ENCODE peak calls at places on chromosomes 1 and 21, in four cellular contexts. One of them, this sample, is unnamed.

GRCh38 chr21:46316708-46317324 is 6.9 kb downstream of the C21orf58 start:
- DNase-seq in mammary epithelial cell: no peak
- DNase-seq in caudate nucleus: no peak
- DNase-seq in activated naive CD4-positive, alpha-beta T cell treated with anti-CD3 and anti-CD28 coated beads, Interleukin-2, amount 50 U/mL, for 16 hours: no peak
- DNase-seq in this sample: no peak

GRCh38 chr1:38331496-38332210 is 285.1 kb upstream of the POU3F1 start:
- DNase-seq in mammary epithelial cell: no peak
- DNase-seq in caudate nucleus: no peak
- DNase-seq in activated naive CD4-positive, alpha-beta T cell treated with anti-CD3 and anti-CD28 coated beads, Interleukin-2, amount 50 U/mL, for 16 hours: no peak
- DNase-seq in this sample: no peak

GRCh38 chr1:186089938-186090337 is 285.1 kb downstream of the TPR start:
- DNase-seq in mammary epithelial cell: no peak
- DNase-seq in caudate nucleus: no peak
- DNase-seq in activated naive CD4-positive, alpha-beta T cell treated with anti-CD3 and anti-CD28 coated beads, Interleukin-2, amount 50 U/mL, for 16 hours: no peak
- DNase-seq in this sample: no peak

GRCh38 chr1:70509996-70510876 is 99.2 kb downstream of the CTH start:
- DNase-seq in mammary epithelial cell: peak
- DNase-seq in caudate nucleus: no peak
- DNase-seq in activated naive CD4-positive, alpha-beta T cell treated with anti-CD3 and anti-CD28 coated beads, Interleukin-2, amount 50 U/mL, for 16 hours: no peak
- DNase-seq in this sample: peak

GRCh38 chr1:222250376-222250775 is 297.5 kb downstream of the HHIPL2 start:
- DNase-seq in mammary epithelial cell: no peak
- DNase-seq in caudate nucleus: no peak
- DNase-seq in activated naive CD4-positive, alpha-beta T cell treated with anti-CD3 and anti-CD28 coated beads, Interleukin-2, amount 50 U/mL, for 16 hours: no peak
- DNase-seq in this sample: no peak

GRCh38 chr1:230550428-230550827 is 91.9 kb upstream of the COG2 start:
- DNase-seq in mammary epithelial cell: peak
- DNase-seq in caudate nucleus: no peak
- DNase-seq in activated naive CD4-positive, alpha-beta T cell treated with anti-CD3 and anti-CD28 coated beads, Interleukin-2, amount 50 U/mL, for 16 hours: no peak
- DNase-seq in this sample: no peak

GRCh38 chr1:96580920-96581319 is 140.7 kb upstream of the PTBP2 start:
- DNase-seq in mammary epithelial cell: no peak
- DNase-seq in caudate nucleus: no peak
- DNase-seq in activated naive CD4-positive, alpha-beta T cell treated with anti-CD3 and anti-CD28 coated beads, Interleukin-2, amount 50 U/mL, for 16 hours: no peak
- DNase-seq in this sample: no peak

GRCh38 chr1:11682287-11682771 is 1.4 kb upstream of the MAD2L2 start:
- DNase-seq in mammary epithelial cell: no peak
- DNase-seq in caudate nucleus: no peak
- DNase-seq in activated naive CD4-positive, alpha-beta T cell treated with anti-CD3 and anti-CD28 coated beads, Interleukin-2, amount 50 U/mL, for 16 hours: no peak
- DNase-seq in this sample: no peak

GRCh38 chr1:235597867-235598553 is 51.6 kb downstream of the GNG4 start:
- DNase-seq in mammary epithelial cell: peak
- DNase-seq in caudate nucleus: no peak
- DNase-seq in activated naive CD4-positive, alpha-beta T cell treated with anti-CD3 and anti-CD28 coated beads, Interleukin-2, amount 50 U/mL, for 16 hours: no peak
- DNase-seq in this sample: no peak

GRCh38 chr1:162530318-162530984 is 31.1 kb upstream of the UAP1 start:
- DNase-seq in mammary epithelial cell: no peak
- DNase-seq in caudate nucleus: no peak
- DNase-seq in activated naive CD4-positive, alpha-beta T cell treated with anti-CD3 and anti-CD28 coated beads, Interleukin-2, amount 50 U/mL, for 16 hours: no peak
- DNase-seq in this sample: no peak

GRCh38 chr1:93516164-93516563 is 68.2 kb downstream of the FNBP1L start:
- DNase-seq in mammary epithelial cell: peak
- DNase-seq in caudate nucleus: no peak
- DNase-seq in activated naive CD4-positive, alpha-beta T cell treated with anti-CD3 and anti-CD28 coated beads, Interleukin-2, amount 50 U/mL, for 16 hours: no peak
- DNase-seq in this sample: no peak

GRCh38 chr1:198846506-198847010 is 207.7 kb downstream of the PTPRC start:
- DNase-seq in mammary epithelial cell: no peak
- DNase-seq in caudate nucleus: no peak
- DNase-seq in activated naive CD4-positive, alpha-beta T cell treated with anti-CD3 and anti-CD28 coated beads, Interleukin-2, amount 50 U/mL, for 16 hours: no peak
- DNase-seq in this sample: no peak

GRCh38 chr1:103254691-103255090 is 146.4 kb upstream of the COL11A1 start:
- DNase-seq in mammary epithelial cell: no peak
- DNase-seq in caudate nucleus: no peak
- DNase-seq in activated naive CD4-positive, alpha-beta T cell treated with anti-CD3 and anti-CD28 coated beads, Interleukin-2, amount 50 U/mL, for 16 hours: no peak
- DNase-seq in this sample: no peak

GRCh38 chr1:55690366-55690765 is 475.2 kb upstream of the USP24 start:
- DNase-seq in mammary epithelial cell: no peak
- DNase-seq in caudate nucleus: no peak
- DNase-seq in activated naive CD4-positive, alpha-beta T cell treated with anti-CD3 and anti-CD28 coated beads, Interleukin-2, amount 50 U/mL, for 16 hours: no peak
- DNase-seq in this sample: no peak

GRCh38 chr21:28445081-28445830 is 547.4 kb downstream of the LTN1 start:
- DNase-seq in mammary epithelial cell: peak
- DNase-seq in caudate nucleus: no peak
- DNase-seq in activated naive CD4-positive, alpha-beta T cell treated with anti-CD3 and anti-CD28 coated beads, Interleukin-2, amount 50 U/mL, for 16 hours: no peak
- DNase-seq in this sample: no peak

GRCh38 chr1:168097921-168098528 is 38.7 kb downstream of the GPR161 start:
- DNase-seq in mammary epithelial cell: no peak
- DNase-seq in caudate nucleus: no peak
- DNase-seq in activated naive CD4-positive, alpha-beta T cell treated with anti-CD3 and anti-CD28 coated beads, Interleukin-2, amount 50 U/mL, for 16 hours: no peak
- DNase-seq in this sample: no peak

GRCh38 chr1:192794768-192795035 is 14.1 kb upstream of the RGS2 start:
- DNase-seq in mammary epithelial cell: no peak
- DNase-seq in caudate nucleus: no peak
- DNase-seq in activated naive CD4-positive, alpha-beta T cell treated with anti-CD3 and anti-CD28 coated beads, Interleukin-2, amount 50 U/mL, for 16 hours: no peak
- DNase-seq in this sample: no peak

GRCh38 chr1:94109478-94109877 is 11.5 kb downstream of the ABCA4 start:
- DNase-seq in mammary epithelial cell: no peak
- DNase-seq in caudate nucleus: no peak
- DNase-seq in activated naive CD4-positive, alpha-beta T cell treated with anti-CD3 and anti-CD28 coated beads, Interleukin-2, amount 50 U/mL, for 16 hours: no peak
- DNase-seq in this sample: no peak

This sample was measured in putamen.